ENCODE peak calls at places on chromosomes 13 and 19, in six cellular contexts. G is mammary epithelial cell, S is fibroblast of lung, P is HCT116, Y is keratinocyte, N is astrocyte. H is an unnamed sample.
A peak's percentile ranks its signal among the peaks of the same experiment; 100 is the strongest.

GRCh38 chr13:102260256-102260655 is 141.6 kb downstream of the FGF14 start:
- DNase-seq in G (no peak), Y (no peak), S (no peak), P (no peak), N (no peak), H (no peak)

GRCh38 chr13:99126821-99127220 is 73.8 kb upstream of the UBAC2 start:
- DNase-seq in G (no peak), S (no peak), N (no peak), Y (no peak), P (no peak), H (no peak)

GRCh38 chr13:28117689-28118377 is 17.5 kb upstream of the FLT3 start:
- DNase-seq in N (no peak), Y (no peak), G (no peak), P (no peak), S (no peak), H (no peak)

GRCh38 chr19:38273499-38273898 is 9.1 kb downstream of the SPINT2 start:
- DNase-seq in G (no peak), Y (no peak), N (no peak), S (no peak), P (no peak), H (peak; percentile 59)

GRCh38 chr13:27381601-27382000 is 42.8 kb upstream of the GTF3A start:
- DNase-seq in Y (no peak), S (no peak), P (no peak), N (no peak), G (no peak), H (no peak)

GRCh38 chr13:43258771-43259170 is 235.4 kb downstream of the DNAJC15 start:
- DNase-seq in S (no peak), P (no peak), Y (no peak), N (no peak), G (peak; percentile 26), H (no peak)

GRCh38 chr19:39413269-39413902 is 917 bp downstream of the PLEKHG2 start:
- DNase-seq in Y (no peak), S (peak; percentile 51), G (no peak), P (no peak), N (no peak), H (peak; percentile 85)

GRCh38 chr19:30071871-30072270 is 129.8 kb downstream of the URI1 start:
- DNase-seq in Y (no peak), G (no peak), P (no peak), S (no peak), N (no peak), H (no peak)

GRCh38 chr13:41595298-41595697 is 137.9 kb downstream of the RGCC start:
- DNase-seq in P (no peak), S (no peak), N (no peak), Y (no peak), G (no peak), H (no peak)

GRCh38 chr13:50561774-50562173 is 281.7 kb downstream of the DLEU7 start:
- DNase-seq in P (no peak), S (no peak), G (no peak), Y (no peak), N (no peak), H (no peak)

GRCh38 chr13:40438022-40438692 is 228.3 kb downstream of the FOXO1 start:
- DNase-seq in P (no peak), G (no peak), S (no peak), Y (no peak), N (no peak), H (no peak)

GRCh38 chr13:43804461-43805070 is 17.8 kb upstream of the ENOX1 start:
- DNase-seq in G (peak; percentile 64), S (peak; percentile 54), Y (no peak), N (peak; percentile 44), P (peak; percentile 55), H (peak; percentile 77)

GRCh38 chr13:106151056-106151699 is 384.3 kb downstream of the EFNB2 start:
- DNase-seq in P (peak; percentile 87), Y (peak; percentile 97), G (peak; percentile 99), S (peak; percentile 100), N (peak; percentile 100), H (peak; percentile 43)

GRCh38 chr19:44875666-44876418 is 15.2 kb upstream of the TOMM40 start:
- DNase-seq in N (peak; percentile 48), G (no peak), P (no peak), S (peak; percentile 70), Y (no peak), H (no peak)

GRCh38 chr13:112453207-112453829 is 77.2 kb downstream of the SPACA7 start:
- DNase-seq in N (no peak), S (no peak), Y (no peak), G (no peak), P (no peak), H (no peak)

GRCh38 chr19:50567052-50567841 is 988 bp downstream of the LRRC4B start:
- DNase-seq in Y (no peak), G (no peak), S (no peak), P (no peak), N (no peak), H (no peak)

GRCh38 chr13:49341517-49341916 is 93.8 kb downstream of the CDADC1 start:
- DNase-seq in P (no peak), S (no peak), G (no peak), Y (no peak), N (no peak), H (no peak)

GRCh38 chr13:76214001-76214400 is 577.9 kb downstream of the LMO7 start:
- DNase-seq in N (no peak), S (no peak), Y (no peak), P (no peak), G (no peak), H (no peak)

GRCh38 chr19:42092350-42092749 is 16.4 kb downstream of the ZNF574 start:
- DNase-seq in Y (no peak), P (no peak), G (peak; percentile 41), N (no peak), S (no peak), H (no peak)

GRCh38 chr13:34155931-34156607 is 338.1 kb downstream of the RFC3 start:
- DNase-seq in P (peak; percentile 61), G (peak; percentile 84), N (peak; percentile 80), S (peak; percentile 83), Y (no peak), H (peak; percentile 68)

GRCh38 chr19:35011737-35012682 is 11.9 kb downstream of the GRAMD1A start:
- DNase-seq in G (no peak), P (no peak), N (no peak), Y (no peak), S (no peak), H (no peak)

GRCh38 chr19:35009424-35010415 is 9.6 kb downstream of the GRAMD1A start:
- DNase-seq in G (no peak), Y (no peak), N (no peak), P (no peak), S (no peak), H (no peak)

GRCh38 chr19:35013047-35013819 is 13.1 kb downstream of the GRAMD1A start:
- DNase-seq in N (peak; percentile 19), Y (peak; percentile 9), P (no peak), S (peak; percentile 47), G (peak; percentile 20), H (peak; percentile 82)

GRCh38 chr19:35008891-35009341 is 8.8 kb downstream of the GRAMD1A start:
- DNase-seq in N (no peak), G (no peak), S (no peak), P (no peak), Y (no peak), H (no peak)

GRCh38 chr19:35011091-35011689 is 11.1 kb downstream of the GRAMD1A start:
- DNase-seq in N (no peak), S (no peak), P (no peak), G (no peak), Y (no peak), H (no peak)
- H4K20me1 ChIP-seq in N (peaks cover 43% of the 10 kb centered on the region), S (no peaks in the 10 kb centered on the region), P (no peaks in the 10 kb centered on the region), G (no peaks in the 10 kb centered on the region), Y (no peaks in the 10 kb centered on the region), H (peaks cover 4% of the 10 kb centered on the region)

DNA sequence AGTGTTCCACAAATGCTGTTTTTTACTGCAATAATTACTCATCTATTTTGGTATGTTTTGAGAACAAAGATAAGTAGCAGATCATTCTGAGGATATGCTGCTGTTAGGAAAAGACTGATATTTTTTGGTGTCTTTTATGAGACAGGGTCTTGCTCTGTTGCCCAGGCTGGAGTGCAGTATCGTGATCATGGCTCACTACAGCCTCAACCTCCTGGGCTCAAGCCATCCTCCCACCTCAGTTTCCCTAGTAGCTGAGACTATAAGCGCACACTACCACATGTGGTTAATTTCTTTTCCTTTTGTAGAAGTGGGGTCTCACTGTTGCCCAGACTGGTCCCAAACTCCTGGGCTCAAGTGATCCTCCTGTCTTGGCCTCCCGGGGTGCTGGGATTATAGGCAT is 9.5 kb downstream of the LSM4 start:
- DNase-seq in G (no peak), S (no peak), N (no peak), P (no peak), Y (no peak), H (no peak)
- H4K20me1 ChIP-seq in G (no peaks in the 10 kb centered on the region), S (no peaks in the 10 kb centered on the region), N (no peaks in the 10 kb centered on the region), P (no peaks in the 10 kb centered on the region), Y (no peaks in the 10 kb centered on the region), H (no peaks in the 10 kb centered on the region)

GRCh38 chr19:16573925-16574324 is 1.7 kb upstream of the SLC35E1 start:
- DNase-seq in S (no peak), G (no peak), Y (no peak), N (no peak), P (no peak), H (no peak)
- H4K20me1 ChIP-seq in S (no peaks in the 10 kb centered on the region), G (no peaks in the 10 kb centered on the region), Y (peaks cover 5% of the 10 kb centered on the region), N (peaks cover 74% of the 10 kb centered on the region), P (no peaks in the 10 kb centered on the region), H (peaks cover 44% of the 10 kb centered on the region)

GRCh38 chr19:18772620-18773587 is 18.2 kb downstream of the COMP start:
- DNase-seq in Y (no peak), P (no peak), G (peak; percentile 79), N (no peak), S (no peak), H (no peak)
- H4K20me1 ChIP-seq in Y (peaks cover 2% of the 10 kb centered on the region), P (no peaks in the 10 kb centered on the region), G (no peaks in the 10 kb centered on the region), N (peaks cover 31% of the 10 kb centered on the region), S (no peaks in the 10 kb centered on the region), H (no peaks in the 10 kb centered on the region)

DNA sequence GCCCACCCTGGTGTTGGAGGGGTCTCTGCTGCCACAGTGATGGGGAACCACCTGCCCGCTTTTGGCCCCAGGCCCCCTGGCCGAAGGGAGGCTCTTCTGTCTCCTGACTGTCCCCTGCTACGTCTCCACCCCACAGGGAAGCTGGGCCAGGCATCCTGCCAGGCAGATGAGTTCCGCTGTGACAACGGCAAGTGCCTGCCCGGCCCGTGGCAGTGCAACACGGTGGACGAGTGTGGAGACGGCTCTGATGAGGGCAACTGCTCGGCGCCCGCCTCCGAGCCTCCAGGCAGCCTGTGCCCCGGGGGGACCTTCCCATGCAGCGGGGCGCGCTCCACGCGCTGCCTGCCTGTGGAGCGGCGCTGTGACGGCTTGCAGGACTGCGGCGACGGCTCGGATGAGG is 11.0 kb downstream of the LRP3 start:
- DNase-seq in N (no peak), S (no peak), Y (no peak), P (no peak), G (no peak), H (no peak)
- H4K20me1 ChIP-seq in N (peaks cover 12% of the 10 kb centered on the region), S (no peaks in the 10 kb centered on the region), Y (peaks cover 3% of the 10 kb centered on the region), P (no peaks in the 10 kb centered on the region), G (no peaks in the 10 kb centered on the region), H (no peaks in the 10 kb centered on the region)

GRCh38 chr19:10403137-10404021 is at the start of gene CDC37:
- DNase-seq in Y (peak; percentile 72), S (peak; percentile 94), N (peak; percentile 88), G (peak; percentile 94), P (peak; percentile 93), H (peak; percentile 99)
- H4K20me1 ChIP-seq in Y (peaks cover 21% of the 10 kb centered on the region), S (peaks cover 2% of the 10 kb centered on the region), N (peaks cover 43% of the 10 kb centered on the region), G (peaks cover 3% of the 10 kb centered on the region), P (peaks cover 7% of the 10 kb centered on the region), H (peaks cover 20% of the 10 kb centered on the region)

GRCh38 chr19:5041168-5042038 is 72.5 kb downstream of the KDM4B start:
- DNase-seq in Y (no peak), G (no peak), S (peak; percentile 45), P (no peak), N (no peak), H (no peak)
- H4K20me1 ChIP-seq in Y (peaks cover 33% of the 10 kb centered on the region), G (no peaks in the 10 kb centered on the region), S (no peaks in the 10 kb centered on the region), P (no peaks in the 10 kb centered on the region), N (peaks cover 69% of the 10 kb centered on the region), H (peaks cover 31% of the 10 kb centered on the region)

H was measured in hepatocyte.